ENCODE peak calls at places on chromosome X, in nine cellular contexts. Z is endothelial cell; Q is Caco-2; B is GM12878; C is CD4-positive, alpha-beta T cell; L is endodermal cell; G is tibial nerve; D is cardiac muscle cell; N is activated CD8-positive, alpha-beta T cell treated with anti-CD3 and anti-CD28 coated beads for 36 hours. A is an unnamed sample.

GRCh38 chrX:131617182-131617581 is 73.3 kb downstream of the OR13H1 start:
- DNase-seq in Z (no peak), Q (no peak), B (no peak), C (no peak), L (no peak), G (no peak), D (peak; percentile 34), N (no peak), A (peak; percentile 38)

GRCh38 chrX:15151267-15152196 is 118.4 kb downstream of the ASB9 start:
- DNase-seq in Z (no peak), Q (no peak), B (peak; percentile 38), C (no peak), L (no peak), G (no peak), D (no peak), N (peak; percentile 48), A (no peak)

GRCh38 chrX:112761239-112762207 is 79.1 kb downstream of the AMOT start:
- DNase-seq in Z (no peak), Q (no peak), B (peak; percentile 53), C (no peak), L (no peak), G (no peak), D (no peak), N (no peak), A (no peak)

GRCh38 chrX:74419861-74420193 is 1.5 kb upstream of the SLC16A2 start:
- DNase-seq in Z (peak; percentile 3), Q (peak; percentile 4), B (no peak), C (no peak), L (no peak), G (no peak), D (no peak), N (peak; percentile 20), A (no peak)

GRCh38 chrX:78754917-78755316 is 7.4 kb downstream of the LPAR4 start:
- DNase-seq in Z (no peak), Q (no peak), B (peak; percentile 49), C (no peak), L (no peak), G (no peak), D (no peak), N (no peak), A (no peak)

GRCh38 chrX:39613997-39614679 is 483.6 kb downstream of the BCOR start:
- DNase-seq in Z (no peak), Q (no peak), B (peak; percentile 46), C (peak; percentile 1), L (peak; percentile 79), G (no peak), D (no peak), N (peak; percentile 84), A (no peak)

GRCh38 chrX:38893441-38893840 is 92.2 kb downstream of the MID1IP1 start:
- DNase-seq in Z (no peak), Q (no peak), B (no peak), C (no peak), L (no peak), G (no peak), D (no peak), N (no peak), A (no peak)

GRCh38 chrX:136608295-136608933 is 39.5 kb upstream of the CD40LG start:
- DNase-seq in Z (peak; percentile 3), Q (no peak), B (no peak), C (peak; percentile 38), L (peak; percentile 68), G (peak; percentile 13), D (peak; percentile 42), N (peak; percentile 66), A (no peak)

GRCh38 chrX:13059676-13060499 is 15.5 kb upstream of the FAM9C start:
- DNase-seq in Z (no peak), Q (peak; percentile 29), B (no peak), C (no peak), L (no peak), G (no peak), D (peak; percentile 44), N (no peak), A (no peak)

GRCh38 chrX:109997786-109998452 is 5.0 kb upstream of the TMEM164 start:
- DNase-seq in Z (no peak), Q (no peak), B (no peak), C (no peak), L (no peak), G (no peak), D (no peak), N (no peak), A (no peak)

GRCh38 chrX:46967547-46967946 is 55.3 kb downstream of the JADE3 start:
- DNase-seq in Z (no peak), Q (no peak), B (peak; percentile 56), C (no peak), L (no peak), G (no peak), D (no peak), N (peak; percentile 15), A (no peak)

GRCh38 chrX:38347136-38347535 is 5.3 kb upstream of the OTC start:
- DNase-seq in Z (peak; percentile 6), Q (no peak), B (no peak), C (no peak), L (no peak), G (no peak), D (peak; percentile 86), N (no peak), A (peak; percentile 25)

GRCh38 chrX:25034889-25035288 is 19.1 kb upstream of the ARX start:
- DNase-seq in Z (no peak), Q (no peak), B (no peak), C (no peak), L (peak; percentile 81), G (no peak), D (peak; percentile 61), N (no peak), A (no peak)

GRCh38 chrX:1537031-1537715 is at the start of gene P2RY8:
- DNase-seq in Z (no peak), Q (no peak), B (peak; percentile 75), C (peak; percentile 66), L (no peak), G (peak; percentile 47), D (peak; percentile 55), N (peak; percentile 90), A (no peak)

GRCh38 chrX:129116651-129117050 is 406.6 kb downstream of the SMARCA1 start:
- DNase-seq in Z (no peak), Q (no peak), B (no peak), C (no peak), L (no peak), G (no peak), D (no peak), N (no peak), A (no peak)

GRCh38 chrX:129566081-129566480 is 26.0 kb downstream of the OCRL start:
- DNase-seq in Z (no peak), Q (no peak), B (no peak), C (no peak), L (no peak), G (no peak), D (peak; percentile 56), N (no peak), A (no peak)

GRCh38 chrX:124217289-124218251 is 114.9 kb upstream of the TEX13D start:
- DNase-seq in Z (peak; percentile 26), Q (no peak), B (no peak), C (peak; percentile 33), L (peak; percentile 63), G (no peak), D (peak; percentile 2), N (peak; percentile 80), A (no peak)

GRCh38 chrX:44428989-44429627 is 85.6 kb upstream of the EFHC2 start:
- DNase-seq in Z (no peak), Q (peak; percentile 57), B (no peak), C (no peak), L (no peak), G (no peak), D (no peak), N (peak; percentile 1), A (no peak)

GRCh38 chrX:57121162-57121741 is at the start of gene SPIN2B:
- DNase-seq in Z (peak; percentile 71), Q (peak; percentile 85), B (peak; percentile 51), C (peak; percentile 35), L (peak; percentile 95), G (peak; percentile 28), D (peak; percentile 83), N (peak; percentile 89), A (peak; percentile 23)
- TF ChIP-seq CTCF in Z (no peak), Q (no peak), B (no peak), C (no peak), L (peak; percentile 31), G (peak; percentile 17), D (no peak), N (no peak), A (no peak)

DNA sequence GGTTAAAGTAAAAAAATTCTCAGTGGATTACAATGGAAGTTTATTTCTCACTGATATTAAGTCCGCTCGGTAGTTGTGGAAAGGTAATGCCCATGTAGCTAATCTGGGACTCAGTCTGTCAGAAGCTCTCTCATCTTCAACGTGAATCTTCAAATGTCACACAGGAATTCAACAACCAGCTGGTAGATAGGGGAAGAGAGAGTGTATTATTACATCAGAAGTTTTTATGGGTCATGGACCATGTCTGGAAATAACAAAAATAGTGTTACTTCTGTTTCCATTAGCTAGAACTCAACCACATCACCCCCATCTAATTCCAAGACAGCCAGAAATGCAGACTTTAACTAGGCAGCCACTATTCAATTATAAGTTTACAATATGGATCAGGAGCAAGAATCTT is 506.1 kb upstream of the HTR2C start:
- DNase-seq in Z (no peak), Q (no peak), B (no peak), C (no peak), L (no peak), G (no peak), D (no peak), N (no peak), A (no peak)
- TF ChIP-seq CTCF in Z (no peak), Q (no peak), B (no peak), C (no peak), L (no peak), G (no peak), D (no peak), N (no peak), A (no peak)

GRCh38 chrX:107450823-107451509 is 1.5 kb downstream of the FRMPD3 start:
- DNase-seq in Z (peak; percentile 46), Q (no peak), B (no peak), C (no peak), L (peak; percentile 94), G (no peak), D (no peak), N (peak; percentile 30), A (no peak)
- TF ChIP-seq CTCF in Z (peak; percentile 17), Q (no peak), B (peak; percentile 15), C (no peak), L (peak; percentile 71), G (no peak), D (peak; percentile 15), N (no peak), A (no peak)

GRCh38 chrX:84188320-84188834 is 378 bp upstream of the RPS6KA6 start:
- DNase-seq in Z (peak; percentile 53), Q (peak; percentile 57), B (no peak), C (no peak), L (no peak), G (no peak), D (peak; percentile 61), N (peak; percentile 6), A (no peak)
- TF ChIP-seq CTCF in Z (no peak), Q (no peak), B (no peak), C (no peak), L (no peak), G (no peak), D (no peak), N (no peak), A (no peak)

GRCh38 chrX:106863697-106864096 is 39.4 kb downstream of the RIPPLY1 start:
- DNase-seq in Z (no peak), Q (no peak), B (no peak), C (no peak), L (no peak), G (no peak), D (no peak), N (no peak), A (no peak)

GRCh38 chrX:106862972-106863688 is 40.0 kb downstream of the RIPPLY1 start:
- DNase-seq in Z (peak; percentile 18), Q (peak; percentile 37), B (no peak), C (no peak), L (peak; percentile 85), G (no peak), D (peak; percentile 5), N (peak; percentile 26), A (no peak)
- TF ChIP-seq CTCF in Z (peak; percentile 42), Q (peak; percentile 34), B (peak; percentile 66), C (no peak), L (peak; percentile 75), G (no peak), D (peak; percentile 41), N (peak; percentile 25), A (peak; percentile 55)

A was measured in AG09309.